ENCODE peak calls at places on chromosomes 1 and 21, in five cellular contexts. E is DMS79 treated with DMSO at 0.1 percent for 48 hours; P is activated CD8-positive, alpha-beta memory T cell treated with anti-CD3 and anti-CD28 coated beads, Interleukin-2, amount 10 ng/mL, durations not matched to agents 7 days and 5 days; Q is ovary; H is activated naive CD4-positive, alpha-beta T cell treated with anti-CD3 and anti-CD28 coated beads, Interleukin-2, amount 10 ng/mL, durations not matched to agents 7 days and 5 days. I is an unnamed sample.

GRCh38 chr1:227032396-227032795 is 92.3 kb downstream of the COQ8A start:
- DNase-seq in E (no peak), P (no peak), Q (no peak), H (no peak), I (no peak)

GRCh38 chr1:145901312-145902021 is 8.4 kb downstream of the ITGA10 start:
- DNase-seq in E (no peak), P (no peak), Q (no peak), H (no peak), I (peak; percentile 20)

GRCh38 chr1:196181594-196181878 is 426.7 kb downstream of the KCNT2 start:
- DNase-seq in E (no peak), P (no peak), Q (no peak), H (no peak), I (no peak)

GRCh38 chr1:145985502-145986439 is 10.6 kb downstream of the TXNIP start:
- DNase-seq in E (peak; percentile 66), P (no peak), Q (no peak), H (no peak), I (peak; percentile 79)

GRCh38 chr1:117167402-117167801 is 43.3 kb downstream of the VTCN1 start:
- DNase-seq in E (no peak), P (no peak), Q (no peak), H (no peak), I (no peak)

GRCh38 chr1:39214998-39215873 is 10.7 kb downstream of the MACF1 start:
- DNase-seq in E (no peak), P (peak; percentile 67), Q (no peak), H (peak; percentile 64), I (no peak)

GRCh38 chr1:177172331-177172730 is 1.6 kb downstream of the BRINP2 start:
- DNase-seq in E (no peak), P (no peak), Q (no peak), H (no peak), I (no peak)

GRCh38 chr1:88731475-88731874 is 47.4 kb downstream of the PKN2 start:
- DNase-seq in E (peak; percentile 87), P (no peak), Q (no peak), H (no peak), I (no peak)

GRCh38 chr21:46091118-46091517 is 6.8 kb upstream of the COL6A2 start:
- DNase-seq in E (no peak), P (no peak), Q (no peak), H (no peak), I (no peak)

GRCh38 chr1:12481928-12482327 is 136.1 kb downstream of the DHRS3 start:
- DNase-seq in E (no peak), P (no peak), Q (no peak), H (no peak), I (no peak)

GRCh38 chr21:42346441-42346840 is 4.4 kb downstream of the TFF2 start:
- DNase-seq in E (no peak), P (peak; percentile 32), Q (no peak), H (peak; percentile 5), I (no peak)

GRCh38 chr1:233281711-233282581 is 13.6 kb downstream of the PCNX2 start:
- DNase-seq in E (no peak), P (peak; percentile 69), Q (no peak), H (peak; percentile 54), I (no peak)

GRCh38 chr1:188489336-188490112 is 1660.8 kb downstream of the PLA2G4A start:
- DNase-seq in E (no peak), P (no peak), Q (no peak), H (no peak), I (no peak)

GRCh38 chr21:18499761-18500376 is 96.3 kb upstream of the TMPRSS15 start:
- DNase-seq in E (no peak), P (peak; percentile 45), Q (no peak), H (peak; percentile 45), I (no peak)

GRCh38 chr1:67723620-67724019 is 38.6 kb downstream of the GADD45A start:
- DNase-seq in E (no peak), P (no peak), Q (no peak), H (no peak), I (no peak)

GRCh38 chr1:215421772-215422171 is 145.3 kb upstream of the KCTD3 start:
- DNase-seq in E (no peak), P (no peak), Q (no peak), H (no peak), I (no peak)

I was measured in adrenal gland.